ENCODE peak calls at places on chromosomes 5 and 9, in seven cellular contexts. Z is HepG2, W is SK-N-SH, J is NT2/D1, D is H1, Q is GM12878, L is K562. I is an unnamed sample.

GRCh38 chr5:66415208-66415607 is 181.0 kb upstream of the MAST4 start:
- DNase-seq in Z (no peak), W (no peak), J (no peak), D (no peak), Q (no peak), L (no peak), I (no peak)

GRCh38 chr9:91177661-91178280 is 183.9 kb downstream of the AUH start:
- DNase-seq in Z (no peak), W (no peak), J (no peak), D (no peak), Q (no peak), L (no peak), I (no peak)

GRCh38 chr5:55250064-55250463 is 16.7 kb upstream of the CCNO start:
- DNase-seq in Z (no peak), W (no peak), J (no peak), D (no peak), Q (no peak), L (no peak), I (no peak)

GRCh38 chr5:57280811-57281301 is 107.0 kb downstream of the GPBP1 start:
- DNase-seq in Z (no peak), W (no peak), J (no peak), D (no peak), Q (no peak), L (no peak), I (no peak)

GRCh38 chr5:157271740-157272271 is 5.9 kb downstream of the CYFIP2 start:
- DNase-seq in Z (no peak), W (no peak), J (no peak), D (no peak), Q (peak; percentile 93), L (no peak), I (no peak)

GRCh38 chr9:126337690-126338426 is 11.2 kb downstream of the MVB12B start:
- DNase-seq in Z (no peak), W (no peak), J (no peak), D (no peak), Q (no peak), L (no peak), I (no peak)

GRCh38 chr9:135960328-135961276 is 571 bp downstream of the UBAC1 start:
- DNase-seq in Z (no peak), W (peak; percentile 80), J (no peak), D (no peak), Q (no peak), L (peak; percentile 65), I (no peak)

GRCh38 chr5:139681466-139681865 is 33.3 kb downstream of the CXXC5 start:
- DNase-seq in Z (no peak), W (no peak), J (no peak), D (no peak), Q (no peak), L (no peak), I (no peak)

GRCh38 chr5:9189681-9190080 is 356.2 kb downstream of the SEMA5A start:
- DNase-seq in Z (no peak), W (no peak), J (no peak), D (no peak), Q (no peak), L (no peak), I (no peak)

GRCh38 chr5:9188956-9189355 is 356.9 kb downstream of the SEMA5A start:
- DNase-seq in Z (no peak), W (no peak), J (no peak), D (no peak), Q (no peak), L (no peak), I (no peak)

GRCh38 chr5:9186069-9186468 is 359.8 kb downstream of the SEMA5A start:
- DNase-seq in Z (no peak), W (no peak), J (no peak), D (no peak), Q (no peak), L (no peak), I (no peak)

GRCh38 chr5:9188131-9188530 is 357.7 kb downstream of the SEMA5A start:
- DNase-seq in Z (no peak), W (no peak), J (no peak), D (no peak), Q (no peak), L (no peak), I (no peak)

GRCh38 chr5:9187614-9188013 is 358.3 kb downstream of the SEMA5A start:
- DNase-seq in Z (no peak), W (no peak), J (no peak), D (no peak), Q (no peak), L (no peak), I (no peak)
- TF ChIP-seq YY1 in Z (no peak), W (no peak), J (no peak), D (no peak), Q (no peak), L (no peak), I (no peak)

GRCh38 chr9:6034954-6035353 is 19.5 kb upstream of the RANBP6 start:
- DNase-seq in Z (peak; percentile 15), W (no peak), J (no peak), D (no peak), Q (no peak), L (no peak), I (no peak)
- TF ChIP-seq YY1 in Z (no peak), W (no peak), J (no peak), D (no peak), Q (no peak), L (no peak), I (no peak)

GRCh38 chr9:33289501-33289900 is 815 bp upstream of the NFX1 start:
- DNase-seq in Z (no peak), W (peak; percentile 38), J (no peak), D (no peak), Q (no peak), L (no peak), I (no peak)
- TF ChIP-seq YY1 in Z (no peak), W (no peak), J (no peak), D (no peak), Q (no peak), L (no peak), I (no peak)

DNA sequence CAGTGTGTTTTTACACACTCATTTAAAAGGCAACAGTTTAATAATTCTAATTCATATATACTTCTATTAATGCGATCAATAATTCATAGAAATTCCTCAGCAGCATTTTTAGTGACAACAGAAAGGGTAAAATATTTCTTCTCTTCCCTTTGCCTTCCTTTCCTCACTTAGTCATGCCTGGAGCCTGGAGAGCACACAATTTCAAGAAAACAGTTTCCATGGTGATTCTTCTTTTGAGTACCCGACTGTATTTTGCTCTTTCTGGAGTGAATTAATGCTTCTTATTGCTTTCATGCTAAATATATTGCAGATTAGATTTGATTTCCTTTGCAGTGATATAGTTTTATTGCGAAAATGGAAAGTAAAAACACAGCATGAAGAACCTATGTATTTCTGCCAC is 153.6 kb downstream of the PPP2R2B start:
- DNase-seq in Z (no peak), W (no peak), J (no peak), D (no peak), Q (no peak), L (no peak), I (no peak)
- TF ChIP-seq YY1 in Z (no peak), W (no peak), J (no peak), D (no peak), Q (no peak), L (no peak), I (no peak)

DNA sequence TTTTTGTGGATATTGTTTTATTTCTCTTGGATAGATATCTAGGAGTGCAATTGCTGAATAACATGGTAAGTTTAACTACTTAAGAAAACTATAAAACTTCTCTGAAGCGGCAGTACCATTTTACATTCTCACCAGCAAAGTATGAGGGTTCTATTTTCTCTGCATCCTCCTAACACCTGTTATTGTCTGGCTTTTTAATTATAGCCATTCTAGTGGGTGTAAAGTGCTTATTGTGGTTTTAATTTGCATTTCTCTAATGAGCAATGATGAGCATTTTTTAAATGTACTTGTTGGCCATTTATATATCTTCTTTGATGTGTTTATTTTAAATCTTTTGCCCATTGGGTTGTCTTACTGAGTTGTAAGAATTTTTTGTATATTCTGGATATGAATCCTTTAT is 28.7 kb downstream of the SMIM32 start:
- DNase-seq in Z (no peak), W (no peak), J (no peak), D (no peak), Q (no peak), L (no peak), I (no peak)
- TF ChIP-seq YY1 in Z (no peak), W (no peak), J (no peak), D (no peak), Q (no peak), L (no peak), I (no peak)

GRCh38 chr9:38087934-38088925 is 19.2 kb upstream of the SHB start:
- DNase-seq in Z (peak; percentile 39), W (peak; percentile 84), J (no peak), D (peak; percentile 33), Q (no peak), L (peak; percentile 88), I (peak; percentile 24)
- TF ChIP-seq YY1 in Z (no peak), W (no peak), J (no peak), D (no peak), Q (peak; percentile 73), L (no peak), I (no peak)

DNA sequence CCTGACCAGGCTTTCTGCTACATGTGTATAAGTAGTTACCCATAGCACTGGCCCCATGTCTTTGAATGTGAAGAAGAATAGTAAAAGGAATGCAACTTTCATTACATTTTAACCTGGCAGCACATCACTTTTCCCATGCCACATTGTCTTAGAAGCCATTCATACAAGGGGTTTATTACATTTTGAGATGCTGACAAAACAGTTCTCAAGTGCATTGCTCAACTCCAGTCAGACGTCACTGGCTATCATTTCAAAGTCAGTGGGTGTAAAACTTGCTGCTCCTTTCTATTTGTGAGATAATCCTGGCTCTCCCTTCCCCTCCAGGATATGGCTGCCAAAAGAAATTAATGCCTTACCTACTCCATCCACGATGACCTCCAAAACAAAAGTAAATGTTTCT is 97.0 kb upstream of the VCAN start:
- DNase-seq in Z (no peak), W (no peak), J (no peak), D (no peak), Q (no peak), L (no peak), I (no peak)
- TF ChIP-seq YY1 in Z (no peak), W (no peak), J (no peak), D (no peak), Q (no peak), L (no peak), I (no peak)

GRCh38 chr5:130222638-130223037 is 318.4 kb downstream of the CHSY3 start:
- DNase-seq in Z (no peak), W (no peak), J (no peak), D (no peak), Q (no peak), L (no peak), I (no peak)
- TF ChIP-seq YY1 in Z (no peak), W (no peak), J (no peak), D (no peak), Q (no peak), L (no peak), I (no peak)

I was measured in HCT116.